ENCODE peak calls at places on chromosomes 3 and 15, in seven cellular contexts. X is uterus; W is fibroblast of lung; M is adipocyte; I is GM23338; F is CD8-positive, alpha-beta memory T cell; C is prostate gland. J is an unnamed sample.

GRCh38 chr3:180142041-180142440 is 105.3 kb upstream of the PEX5L start:
- DNase-seq in X (no peak), W (peak; percentile 32), M (no peak), I (no peak), F (no peak), C (no peak), J (no peak)

GRCh38 chr15:63038926-63039673 is 3.4 kb upstream of the TPM1 start:
- DNase-seq in X (no peak), W (peak; percentile 91), M (peak; percentile 89), I (no peak), F (no peak), C (no peak), J (no peak)

GRCh38 chr3:40980467-40980866 is 218.8 kb upstream of the CTNNB1 start:
- DNase-seq in X (no peak), W (no peak), M (no peak), I (no peak), F (no peak), C (no peak), J (no peak)

GRCh38 chr3:184289426-184289938 is 9.6 kb upstream of the PSMD2 start:
- DNase-seq in X (no peak), W (peak; percentile 19), M (peak; percentile 70), I (peak; percentile 91), F (peak; percentile 66), C (peak; percentile 19), J (peak; percentile 57)

GRCh38 chr3:8882171-8882593 is 81.1 kb downstream of the RAD18 start:
- DNase-seq in X (no peak), W (no peak), M (no peak), I (peak; percentile 45), F (no peak), C (no peak), J (no peak)

GRCh38 chr15:33700695-33701303 is 267.5 kb upstream of the CHRM5 start:
- DNase-seq in X (peak; percentile 60), W (peak; percentile 62), M (peak; percentile 83), I (peak; percentile 88), F (no peak), C (peak; percentile 57), J (peak; percentile 20)

GRCh38 chr3:16370872-16371740 is 106.1 kb downstream of the OXNAD1 start:
- DNase-seq in X (no peak), W (peak; percentile 84), M (peak; percentile 7), I (peak; percentile 31), F (no peak), C (no peak), J (peak; percentile 20)

GRCh38 chr3:58581328-58582091 is 4.3 kb upstream of the FAM107A start:
- DNase-seq in X (no peak), W (no peak), M (peak; percentile 38), I (peak; percentile 75), F (no peak), C (no peak), J (no peak)

GRCh38 chr15:95032181-95032580 is 800.8 kb downstream of the MCTP2 start:
- DNase-seq in X (no peak), W (peak; percentile 65), M (no peak), I (no peak), F (no peak), C (no peak), J (no peak)

GRCh38 chr3:64462203-64463120 is 225.3 kb downstream of the ADAMTS9 start:
- DNase-seq in X (no peak), W (peak; percentile 97), M (peak; percentile 80), I (no peak), F (no peak), C (no peak), J (no peak)

GRCh38 chr3:52399593-52399992 is 45.3 kb downstream of the SEMA3G start:
- DNase-seq in X (no peak), W (no peak), M (no peak), I (no peak), F (no peak), C (no peak), J (no peak)

GRCh38 chr3:73719877-73720276 is 95.1 kb upstream of the PDZRN3 start:
- DNase-seq in X (peak; percentile 72), W (peak; percentile 27), M (peak; percentile 55), I (no peak), F (no peak), C (peak; percentile 33), J (no peak)

GRCh38 chr3:31533169-31533870 is 595 bp downstream of the STT3B start:
- DNase-seq in X (peak; percentile 57), W (peak; percentile 25), M (peak; percentile 75), I (peak; percentile 63), F (peak; percentile 79), C (peak; percentile 32), J (peak; percentile 65)

GRCh38 chr3:58347984-58348383 is 15.3 kb downstream of the PXK start:
- DNase-seq in X (no peak), W (no peak), M (no peak), I (no peak), F (no peak), C (no peak), J (no peak)

GRCh38 chr3:185930393-185931107 is 7.3 kb downstream of the TRA2B start:
- DNase-seq in X (no peak), W (peak; percentile 55), M (peak; percentile 61), I (no peak), F (no peak), C (no peak), J (no peak)

GRCh38 chr3:99878005-99878404 is 60.3 kb downstream of the CMSS1 start:
- DNase-seq in X (peak; percentile 36), W (peak; percentile 95), M (peak; percentile 46), I (no peak), F (no peak), C (no peak), J (no peak)

GRCh38 chr3:12750658-12751071 is 8.4 kb downstream of the TMEM40 start:
- DNase-seq in X (peak; percentile 57), W (peak; percentile 86), M (peak; percentile 54), I (no peak), F (no peak), C (no peak), J (no peak)

GRCh38 chr3:40055361-40055760 is 246.0 kb downstream of the MYRIP start:
- DNase-seq in X (no peak), W (peak; percentile 10), M (no peak), I (no peak), F (no peak), C (no peak), J (no peak)

GRCh38 chr3:138775254-138775595 is 59.5 kb downstream of the PIK3CB start:
- DNase-seq in X (no peak), W (peak; percentile 37), M (no peak), I (no peak), F (no peak), C (no peak), J (no peak)

GRCh38 chr3:97901327-97902295 is 70.6 kb downstream of the RIOX2 start:
- DNase-seq in X (no peak), W (no peak), M (peak; percentile 27), I (no peak), F (no peak), C (no peak), J (no peak)

GRCh38 chr15:73781038-73781925 is 28.1 kb upstream of the INSYN1 start:
- DNase-seq in X (no peak), W (peak; percentile 9), M (peak; percentile 24), I (peak; percentile 55), F (no peak), C (no peak), J (no peak)

GRCh38 chr3:157073810-157074209 is 86.1 kb downstream of the CCNL1 start:
- DNase-seq in X (no peak), W (peak; percentile 76), M (peak; percentile 92), I (no peak), F (no peak), C (no peak), J (no peak)

GRCh38 chr3:10205461-10206165 is 40.9 kb downstream of the IRAK2 start:
- DNase-seq in X (peak; percentile 74), W (peak; percentile 93), M (peak; percentile 74), I (no peak), F (no peak), C (no peak), J (no peak)

GRCh38 chr3:10204921-10205320 is 40.2 kb downstream of the IRAK2 start:
- DNase-seq in X (no peak), W (peak; percentile 38), M (no peak), I (no peak), F (no peak), C (no peak), J (no peak)

GRCh38 chr3:10206166-10206511 is 41.4 kb downstream of the IRAK2 start:
- DNase-seq in X (no peak), W (no peak), M (no peak), I (no peak), F (no peak), C (no peak), J (no peak)
- H3K4me1 ChIP-seq in X (no peaks in the 10 kb centered on the region), W (peaks cover 16% of the 10 kb centered on the region), M (peaks cover 32% of the 10 kb centered on the region), I (no peaks in the 10 kb centered on the region), F (no peaks in the 10 kb centered on the region), C (peaks cover 5% of the 10 kb centered on the region), J (peaks cover 10% of the 10 kb centered on the region)

GRCh38 chr3:33578325-33579180 is 138.3 kb upstream of the UBP1 start:
- DNase-seq in X (no peak), W (peak; percentile 15), M (peak; percentile 78), I (peak; percentile 65), F (no peak), C (no peak), J (no peak)

GRCh38 chr3:33577588-33577987 is 137.4 kb upstream of the UBP1 start:
- DNase-seq in X (no peak), W (no peak), M (no peak), I (peak; percentile 70), F (no peak), C (no peak), J (no peak)

GRCh38 chr3:33579843-33580242 is 138.2 kb downstream of the CLASP2 start:
- DNase-seq in X (no peak), W (no peak), M (no peak), I (no peak), F (no peak), C (no peak), J (no peak)

GRCh38 chr3:33577173-33577572 is 137.0 kb upstream of the UBP1 start:
- DNase-seq in X (no peak), W (no peak), M (no peak), I (no peak), F (no peak), C (no peak), J (no peak)

GRCh38 chr3:33579181-33579510 is 138.9 kb downstream of the CLASP2 start:
- DNase-seq in X (no peak), W (no peak), M (no peak), I (no peak), F (no peak), C (no peak), J (no peak)
- H3K4me1 ChIP-seq in X (no peaks in the 10 kb centered on the region), W (no peaks in the 10 kb centered on the region), M (peaks cover 13% of the 10 kb centered on the region), I (peaks cover 46% of the 10 kb centered on the region), F (no peaks in the 10 kb centered on the region), C (no peaks in the 10 kb centered on the region), J (no peaks in the 10 kb centered on the region)

DNA sequence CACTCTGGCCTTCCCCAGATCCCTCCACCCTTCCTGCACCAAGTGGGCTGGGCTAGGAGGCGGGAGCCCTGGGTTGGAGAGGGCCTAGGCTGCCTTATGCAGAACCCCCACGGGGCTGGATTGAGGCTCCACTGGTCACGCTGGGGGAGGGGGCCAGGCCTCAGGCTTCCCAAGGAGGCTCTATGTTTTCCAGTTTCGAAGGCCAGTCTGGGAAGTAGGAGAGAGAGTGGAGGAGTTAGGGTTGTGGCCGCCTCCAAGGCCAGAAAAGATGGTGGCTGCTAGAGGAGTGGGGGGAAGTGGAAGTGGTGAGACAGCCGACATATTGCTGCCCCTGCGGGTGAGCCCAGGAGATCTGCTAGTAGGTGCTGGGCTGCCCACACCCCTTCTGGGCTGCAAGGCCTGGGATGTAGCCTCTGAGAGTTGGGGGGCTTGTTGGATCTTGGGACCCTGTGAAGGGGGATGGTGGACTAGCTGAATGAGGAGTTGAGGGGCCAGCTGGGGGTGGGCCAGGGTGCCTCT is 1.2 kb downstream of the GNAI2 start:
- DNase-seq in X (no peak), W (peak; percentile 48), M (peak; percentile 59), I (peak; percentile 37), F (no peak), C (no peak), J (peak; percentile 59)
- H3K4me1 ChIP-seq in X (peaks cover 6% of the 10 kb centered on the region), W (peaks cover 19% of the 10 kb centered on the region), M (peaks cover 25% of the 10 kb centered on the region), I (peaks cover 53% of the 10 kb centered on the region), F (peaks cover 50% of the 10 kb centered on the region), C (peaks cover 25% of the 10 kb centered on the region), J (peaks cover 60% of the 10 kb centered on the region)

GRCh38 chr3:38151667-38152265 is 13.3 kb downstream of the MYD88 start:
- DNase-seq in X (no peak), W (peak; percentile 37), M (no peak), I (no peak), F (no peak), C (no peak), J (peak; percentile 66)
- H3K4me1 ChIP-seq in X (no peaks in the 10 kb centered on the region), W (no peaks in the 10 kb centered on the region), M (peaks cover 14% of the 10 kb centered on the region), I (no peaks in the 10 kb centered on the region), F (peaks cover 13% of the 10 kb centered on the region), C (no peaks in the 10 kb centered on the region), J (peaks cover 12% of the 10 kb centered on the region)